ENCODE peak calls at places on chromosomes 11 and 22, in six cellular contexts. N is HFFc6; W is activated effector memory CD4-positive, alpha-beta T cell treated with Interleukin-2 at 50 U/mL for 16 hours; A is NCI-H1092; F is SW480; Q is AG04450. J is an unnamed sample.
A peak's percentile ranks its signal among the peaks of the same experiment; 100 is the strongest.

GRCh38 chr11:122893131-122893530 is 10.6 kb downstream of the JHY start:
- DNase-seq in F (no peak), A (peak; percentile 30), W (no peak), Q (no peak), N (no peak), J (no peak)

GRCh38 chr11:17653606-17654005 is 65.8 kb upstream of the MYOD1 start:
- DNase-seq in F (no peak), Q (no peak), A (no peak), W (no peak), N (no peak), J (no peak)

GRCh38 chr22:42313804-42314581 is 43.5 kb upstream of the TCF20 start:
- DNase-seq in W (peak; percentile 23), Q (no peak), F (peak; percentile 98), N (no peak), A (peak; percentile 93), J (peak; percentile 27)

GRCh38 chr22:20957118-20957690 is 9.9 kb upstream of the AIFM3 start:
- DNase-seq in W (no peak), F (no peak), N (no peak), A (no peak), Q (no peak), J (no peak)

GRCh38 chr11:80462211-80462610 is 1021.4 kb upstream of the TENM4 start:
- DNase-seq in W (no peak), Q (no peak), F (no peak), N (no peak), A (no peak), J (no peak)

GRCh38 chr11:12831471-12832202 is 157.4 kb downstream of the TEAD1 start:
- DNase-seq in Q (no peak), W (no peak), F (no peak), A (peak; percentile 57), N (no peak), J (no peak)

GRCh38 chr22:21650823-21651520 is 8.9 kb downstream of the SDF2L1 start:
- DNase-seq in N (no peak), W (no peak), A (peak; percentile 23), Q (no peak), F (no peak), J (no peak)

GRCh38 chr11:77065878-77066228 is 918 bp upstream of the CAPN5 start:
- DNase-seq in N (peak; percentile 53), F (no peak), A (no peak), W (no peak), Q (no peak), J (no peak)

GRCh38 chr11:1226226-1226961 is 3.5 kb downstream of the MUC5B start:
- DNase-seq in N (no peak), F (no peak), Q (no peak), A (no peak), W (no peak), J (no peak)

GRCh38 chr22:41028841-41029240 is 63.6 kb upstream of the EP300 start:
- DNase-seq in N (peak; percentile 90), A (no peak), W (no peak), Q (peak; percentile 78), F (peak; percentile 53), J (no peak)

GRCh38 chr11:553083-553948 is 7.2 kb downstream of the LMNTD2 start:
- DNase-seq in A (no peak), F (no peak), N (no peak), Q (no peak), W (no peak), J (no peak)

GRCh38 chr11:72703281-72704008 is 29.2 kb upstream of the PDE2A start:
- DNase-seq in W (no peak), F (no peak), A (no peak), N (peak; percentile 62), Q (no peak), J (no peak)

GRCh38 chr11:2795491-2795991 is 90.0 kb downstream of the CDKN1C start:
- DNase-seq in W (no peak), A (no peak), F (no peak), Q (no peak), N (no peak), J (no peak)

GRCh38 chr22:33076368-33076767 is 18.2 kb upstream of the SYN3 start:
- DNase-seq in N (no peak), Q (no peak), A (no peak), W (no peak), F (no peak), J (no peak)

GRCh38 chr11:69869311-69869939 is 50.2 kb upstream of the FGF3 start:
- DNase-seq in W (no peak), Q (no peak), F (no peak), N (no peak), A (no peak), J (no peak)

GRCh38 chr22:42500164-42500835 is 19.3 kb downstream of the RRP7A start:
- DNase-seq in Q (no peak), A (no peak), F (peak; percentile 73), N (no peak), W (peak; percentile 82), J (peak; percentile 76)

GRCh38 chr11:73995247-73995646 is 12.6 kb upstream of the UCP2 start:
- DNase-seq in N (peak; percentile 26), Q (no peak), W (no peak), A (no peak), F (no peak), J (no peak)

GRCh38 chr11:115892016-115892415 is 387.8 kb upstream of the CADM1 start:
- DNase-seq in N (no peak), W (no peak), Q (no peak), A (no peak), F (no peak), J (no peak)

GRCh38 chr11:70430122-70430521 is 31.8 kb downstream of the CTTN start:
- DNase-seq in Q (no peak), N (no peak), A (no peak), F (no peak), W (no peak), J (no peak)

GRCh38 chr11:115941481-115941993 is 437.3 kb upstream of the CADM1 start:
- DNase-seq in A (no peak), F (peak; percentile 91), Q (peak; percentile 89), W (no peak), N (no peak), J (no peak)

GRCh38 chr11:40118780-40119179 is 1340.7 kb downstream of the LRRC4C start:
- DNase-seq in F (no peak), Q (no peak), N (no peak), W (no peak), A (no peak), J (no peak)

GRCh38 chr11:116312560-116313340 is 460.0 kb downstream of the BUD13 start:
- DNase-seq in A (peak; percentile 97), Q (no peak), N (no peak), F (peak; percentile 89), W (no peak), J (no peak)

GRCh38 chr11:93858376-93858775 is 8.0 kb upstream of the VSTM5 start:
- DNase-seq in A (no peak), N (no peak), F (no peak), W (no peak), Q (no peak), J (no peak)